ENCODE peak calls at places on chromosomes 4 and X, in nine cellular contexts. U is NCI-H345; G is stimulated activated CD4-positive, alpha-beta T cell treated with anti-CD3 and anti-CD28 coated beads, Interleukin-1b, Interleukin-23, amount 100 ng/mL, for 48 hours; Z is OCI-LY7; I is adrenal gland; J is bronchial epithelial cell; V is left ventricle myocardium inferior; B is globus pallidus; R is nucleus accumbens. L is an unnamed sample.

GRCh38 chr4:131344761-131345160 is 1804.3 kb upstream of the PCDH10 start:
- DNase-seq in Z (no peak), V (no peak), U (no peak), I (no peak), R (no peak), B (no peak), G (no peak), J (no peak), L (no peak)

GRCh38 chr4:161247831-161248230 is 916.0 kb downstream of the FSTL5 start:
- DNase-seq in V (no peak), U (no peak), J (no peak), R (no peak), Z (no peak), B (no peak), I (no peak), G (no peak), L (no peak)

GRCh38 chr4:4402966-4403365 is 16.1 kb downstream of the NSG1 start:
- DNase-seq in G (no peak), U (no peak), V (no peak), J (peak), B (no peak), I (no peak), R (no peak), Z (no peak), L (no peak)

GRCh38 chr4:4990857-4991540 is 28.3 kb downstream of the CYTL1 start:
- DNase-seq in U (no peak), V (peak), G (no peak), B (peak), Z (no peak), R (no peak), J (no peak), I (peak), L (peak)

GRCh38 chrX:40083120-40083978 is 14.4 kb downstream of the BCOR start:
- DNase-seq in R (no peak), U (no peak), I (peak), G (no peak), Z (no peak), B (no peak), V (peak), J (no peak), L (peak)

GRCh38 chr4:53608242-53608641 is 17.0 kb upstream of the LNX1 start:
- DNase-seq in V (no peak), I (no peak), U (no peak), J (no peak), B (no peak), G (no peak), R (no peak), Z (no peak), L (no peak)

GRCh38 chr4:139208404-139208945 is 31.5 kb upstream of the ELF2 start:
- DNase-seq in B (no peak), I (peak), G (no peak), U (no peak), J (no peak), V (no peak), Z (peak), R (no peak), L (no peak)

GRCh38 chr4:67575232-67575888 is 16.8 kb downstream of the STAP1 start:
- DNase-seq in U (no peak), J (peak), I (no peak), G (no peak), V (no peak), Z (peak), B (no peak), R (no peak), L (no peak)

GRCh38 chr4:169103966-169104412 is 93.9 kb upstream of the CBR4 start:
- DNase-seq in U (peak), V (no peak), R (no peak), B (no peak), G (no peak), I (no peak), J (peak), Z (no peak), L (no peak)

GRCh38 chrX:17642891-17643290 is 94.4 kb upstream of the SCML1 start:
- DNase-seq in G (no peak), Z (no peak), I (no peak), B (no peak), V (no peak), U (no peak), J (peak), R (no peak), L (no peak)

GRCh38 chr4:128009428-128009827 is 44.2 kb downstream of the ABHD18 start:
- DNase-seq in B (no peak), U (no peak), J (no peak), I (no peak), V (no peak), G (no peak), R (no peak), Z (no peak), L (no peak)

GRCh38 chr4:135434936-135435335 is 1233.3 kb upstream of the PABPC4L start:
- DNase-seq in R (no peak), V (no peak), G (no peak), J (peak), Z (no peak), I (no peak), B (no peak), U (no peak), L (no peak)

GRCh38 chrX:41559662-41560061 is 112.5 kb downstream of the NYX start:
- DNase-seq in U (no peak), G (peak), Z (no peak), B (no peak), R (no peak), V (no peak), I (no peak), J (no peak), L (no peak)